ENCODE peak calls at places on chromosomes 4 and X, in nine cellular contexts. T is progenitor cell of endocrine pancreas, G is suprapubic skin, F is colonic mucosa, N is cardiac fibroblast, B is cardiac muscle cell, P is left lung, H is astrocyte of the spinal cord, M is neural crest cell. D is an unnamed sample.

GRCh38 chr4:69984030-69984443 is 11.7 kb upstream of the STATH start:
- DNase-seq in T (no peak), G (no peak), F (no peak), N (peak), B (peak), P (no peak), H (peak), M (no peak), D (peak)

GRCh38 chr4:158496030-158496741 is 25.5 kb upstream of the RXFP1 start:
- DNase-seq in T (peak), G (no peak), F (peak), N (peak), B (peak), P (peak), H (no peak), M (peak), D (no peak)

GRCh38 chr4:72302981-72303704 is 265.9 kb downstream of the ADAMTS3 start:
- DNase-seq in T (peak), G (no peak), F (peak), N (peak), B (peak), P (no peak), H (peak), M (peak), D (no peak)

GRCh38 chr4:71184195-71184781 is 154.5 kb upstream of the SLC4A4 start:
- DNase-seq in T (no peak), G (no peak), F (peak), N (peak), B (peak), P (peak), H (peak), M (peak), D (peak)

GRCh38 chrX:84501798-84502628 is at the start of gene HDX:
- DNase-seq in T (peak), G (peak), F (peak), N (peak), B (peak), P (peak), H (peak), M (peak), D (peak)

GRCh38 chr4:118281611-118282442 is 71.0 kb downstream of the PRSS12 start:
- DNase-seq in T (no peak), G (no peak), F (no peak), N (peak), B (peak), P (peak), H (peak), M (no peak), D (peak)

GRCh38 chr4:48227662-48228061 is 42.0 kb downstream of the TEC start:
- DNase-seq in T (no peak), G (no peak), F (no peak), N (no peak), B (no peak), P (no peak), H (no peak), M (no peak), D (no peak)

GRCh38 chrX:48598645-48599044 is 1.4 kb downstream of the WDR13 start:
- DNase-seq in T (no peak), G (no peak), F (no peak), N (no peak), B (no peak), P (no peak), H (no peak), M (no peak), D (no peak)

GRCh38 chr4:105280338-105280809 is 133.7 kb downstream of the TET2 start:
- DNase-seq in T (no peak), G (no peak), F (no peak), N (peak), B (no peak), P (no peak), H (peak), M (no peak), D (peak)

GRCh38 chrX:12137982-12138365 is 299 bp upstream of the FRMPD4 start:
- DNase-seq in T (peak), G (no peak), F (no peak), N (no peak), B (peak), P (no peak), H (peak), M (peak), D (no peak)

GRCh38 chrX:19350831-19351447 is 7.2 kb downstream of the PDHA1 start:
- DNase-seq in T (no peak), G (no peak), F (no peak), N (no peak), B (no peak), P (no peak), H (no peak), M (no peak), D (no peak)

GRCh38 chrX:155966876-155967275 is 30.6 kb upstream of the IL9R start:
- DNase-seq in T (no peak), G (no peak), F (no peak), N (no peak), B (peak), P (no peak), H (no peak), M (peak), D (no peak)

GRCh38 chrX:11064276-11064675 is 46.9 kb upstream of the HCCS start:
- DNase-seq in T (no peak), G (no peak), F (no peak), N (no peak), B (no peak), P (no peak), H (no peak), M (no peak), D (no peak)

GRCh38 chr4:53908661-53909078 is 155.7 kb downstream of the CHIC2 start:
- DNase-seq in T (no peak), G (no peak), F (peak), N (peak), B (peak), P (no peak), H (peak), M (no peak), D (peak)

GRCh38 chr4:110667670-110668069 is 44.8 kb upstream of the PITX2 start:
- DNase-seq in T (no peak), G (no peak), F (peak), N (no peak), B (no peak), P (no peak), H (no peak), M (no peak), D (no peak)

GRCh38 chrX:41337140-41337539 is 3.2 kb downstream of the DDX3X start:
- DNase-seq in T (no peak), G (no peak), F (no peak), N (no peak), B (no peak), P (no peak), H (no peak), M (no peak), D (no peak)

GRCh38 chrX:133097031-133097430 is at the start of gene USP26:
- DNase-seq in T (no peak), G (no peak), F (no peak), N (no peak), B (no peak), P (no peak), H (no peak), M (no peak), D (no peak)

GRCh38 chrX:134572816-134573682 is 85.2 kb downstream of the PLAC1 start:
- DNase-seq in T (no peak), G (no peak), F (no peak), N (no peak), B (no peak), P (no peak), H (peak), M (no peak), D (no peak)

GRCh38 chr4:187256897-187257296 is 533.2 kb upstream of the FAT1 start:
- DNase-seq in T (no peak), G (no peak), F (no peak), N (no peak), B (no peak), P (no peak), H (no peak), M (no peak), D (no peak)

GRCh38 chr4:123744664-123745290 is 348.2 kb downstream of the SPRY1 start:
- DNase-seq in T (no peak), G (peak), F (no peak), N (peak), B (peak), P (no peak), H (peak), M (no peak), D (no peak)

GRCh38 chr4:136750898-136751297 is 781.4 kb downstream of the PCDH18 start:
- DNase-seq in T (no peak), G (no peak), F (no peak), N (no peak), B (no peak), P (no peak), H (no peak), M (no peak), D (no peak)

GRCh38 chrX:68842351-68842750 is 13.5 kb downstream of the EFNB1 start:
- DNase-seq in T (no peak), G (no peak), F (peak), N (no peak), B (no peak), P (no peak), H (no peak), M (no peak), D (no peak)

GRCh38 chr4:41619161-41619560 is 81.2 kb downstream of the LIMCH1 start:
- DNase-seq in T (no peak), G (no peak), F (no peak), N (no peak), B (no peak), P (no peak), H (no peak), M (no peak), D (no peak)

GRCh38 chr4:31461425-31461824 is 741.3 kb downstream of the PCDH7 start:
- DNase-seq in T (no peak), G (no peak), F (no peak), N (no peak), B (no peak), P (no peak), H (peak), M (no peak), D (no peak)

GRCh38 chr4:67746797-67747495 is 7.2 kb downstream of the GNRHR start:
- DNase-seq in T (no peak), G (no peak), F (no peak), N (peak), B (peak), P (no peak), H (peak), M (no peak), D (peak)

GRCh38 chr4:70902577-70903281 is 560 bp downstream of the MOB1B start:
- DNase-seq in T (no peak), G (no peak), F (peak), N (peak), B (no peak), P (peak), H (peak), M (no peak), D (no peak)

GRCh38 chrX:136147966-136148365 is 633 bp downstream of the FHL1 start:
- DNase-seq in T (no peak), G (peak), F (no peak), N (no peak), B (no peak), P (no peak), H (no peak), M (no peak), D (no peak)

GRCh38 chr4:175062183-175062592 is 144.0 kb downstream of the ADAM29 start:
- DNase-seq in T (no peak), G (peak), F (no peak), N (no peak), B (no peak), P (no peak), H (no peak), M (no peak), D (no peak)

GRCh38 chrX:71181558-71181909 is 36.9 kb downstream of the NLGN3 start:
- DNase-seq in T (no peak), G (no peak), F (peak), N (peak), B (peak), P (no peak), H (no peak), M (no peak), D (no peak)

GRCh38 chr4:8706221-8707044 is 113.9 kb downstream of the CPZ start:
- DNase-seq in T (no peak), G (peak), F (no peak), N (no peak), B (no peak), P (no peak), H (no peak), M (no peak), D (no peak)

GRCh38 chr4:26326791-26327190 is 6.0 kb downstream of the RBPJ start:
- DNase-seq in T (no peak), G (no peak), F (no peak), N (peak), B (no peak), P (no peak), H (peak), M (no peak), D (peak)

DNA sequence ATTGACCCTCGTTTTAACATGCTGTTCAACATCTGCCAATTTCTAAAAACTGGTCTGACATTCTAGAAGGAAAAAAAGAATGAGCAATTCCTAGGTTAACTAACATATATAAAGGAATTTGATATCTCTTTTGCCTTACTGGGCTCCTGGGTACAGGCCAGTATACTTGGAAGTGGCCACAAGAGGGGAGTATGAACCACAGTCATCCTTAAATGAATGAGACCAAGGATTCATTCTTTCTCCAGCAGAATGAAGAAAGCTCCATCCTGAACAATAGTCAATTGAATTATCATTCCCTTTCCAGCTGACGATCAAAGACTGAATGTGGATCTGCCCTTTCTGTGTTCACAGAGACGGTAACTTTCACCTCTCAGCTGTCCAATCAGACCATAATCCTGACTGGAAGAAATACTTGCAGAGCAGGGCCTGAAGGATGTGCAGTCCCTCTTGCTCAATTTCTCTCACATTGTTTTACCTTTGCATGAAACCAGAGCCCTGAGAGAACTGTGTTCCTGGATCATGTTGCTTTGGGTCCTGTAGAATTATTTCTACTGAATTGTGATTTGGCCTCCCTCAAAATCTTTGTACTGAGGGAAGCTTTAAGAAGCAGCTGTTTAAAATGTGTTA is 14.8 kb upstream of the SPARCL1 start:
- DNase-seq in T (no peak), G (no peak), F (no peak), N (peak), B (peak), P (no peak), H (peak), M (no peak), D (peak)
- TF ChIP-seq CTCF in T (peak), G (no peak), F (no peak), N (peak), B (peak), P (peak), H (peak), M (peak), D (peak)

GRCh38 chr4:893276-893994 is 38.7 kb downstream of the GAK start:
- DNase-seq in T (no peak), G (no peak), F (no peak), N (no peak), B (no peak), P (no peak), H (no peak), M (no peak), D (no peak)

GRCh38 chr4:889516-889915 is 42.6 kb downstream of the GAK start:
- DNase-seq in T (no peak), G (no peak), F (no peak), N (no peak), B (no peak), P (no peak), H (no peak), M (no peak), D (no peak)

GRCh38 chr4:890036-890695 is 42.0 kb downstream of the GAK start:
- DNase-seq in T (no peak), G (no peak), F (no peak), N (no peak), B (no peak), P (no peak), H (no peak), M (no peak), D (no peak)

GRCh38 chr4:892780-893179 is 39.3 kb downstream of the GAK start:
- DNase-seq in T (no peak), G (no peak), F (no peak), N (no peak), B (no peak), P (no peak), H (no peak), M (no peak), D (no peak)

GRCh38 chr4:891747-892146 is 40.4 kb downstream of the GAK start:
- DNase-seq in T (no peak), G (no peak), F (no peak), N (peak), B (peak), P (no peak), H (no peak), M (peak), D (no peak)
- TF ChIP-seq CTCF in T (peak), G (no peak), F (no peak), N (peak), B (peak), P (no peak), H (peak), M (no peak), D (peak)

GRCh38 chr4:3318561-3319021 is 25.8 kb downstream of the RGS12 start:
- DNase-seq in T (no peak), G (peak), F (peak), N (no peak), B (peak), P (no peak), H (no peak), M (no peak), D (no peak)
- TF ChIP-seq CTCF in T (peak), G (no peak), F (no peak), N (no peak), B (no peak), P (no peak), H (peak), M (peak), D (peak)

DNA sequence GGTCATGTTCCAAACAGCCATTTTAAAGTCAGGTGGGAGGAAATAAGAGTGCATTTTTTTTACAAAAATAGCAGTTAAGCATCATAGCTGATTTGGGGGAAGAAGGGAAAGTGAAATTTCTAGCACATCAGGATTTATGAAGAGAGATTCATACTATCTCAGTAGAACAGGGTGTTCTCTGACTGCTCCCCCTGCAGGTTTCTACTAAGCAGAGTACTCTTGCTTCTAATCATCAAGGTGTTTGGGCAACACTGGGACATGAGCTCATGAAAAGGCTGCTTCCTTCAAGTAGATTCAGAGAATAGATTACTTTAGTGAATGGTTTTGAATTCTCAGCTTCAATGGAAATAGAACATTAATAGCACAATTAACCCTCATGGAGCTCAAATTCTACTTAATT is 591.4 kb upstream of the PCDH10 start:
- DNase-seq in T (no peak), G (no peak), F (no peak), N (no peak), B (peak), P (no peak), H (no peak), M (no peak), D (no peak)
- TF ChIP-seq CTCF in T (peak), G (no peak), F (no peak), N (no peak), B (peak), P (no peak), H (peak), M (peak), D (peak)

GRCh38 chr4:142091691-142092182 is 455.4 kb downstream of the IL15 start:
- DNase-seq in T (no peak), G (no peak), F (no peak), N (peak), B (no peak), P (no peak), H (peak), M (no peak), D (peak)

GRCh38 chr4:142091085-142091513 is 454.7 kb downstream of the IL15 start:
- DNase-seq in T (no peak), G (no peak), F (no peak), N (peak), B (no peak), P (no peak), H (peak), M (no peak), D (peak)

GRCh38 chr4:142085631-142086292 is 449.4 kb downstream of the IL15 start:
- DNase-seq in T (no peak), G (no peak), F (no peak), N (peak), B (no peak), P (no peak), H (no peak), M (no peak), D (no peak)

GRCh38 chr4:142092941-142093340 is 456.6 kb downstream of the IL15 start:
- DNase-seq in T (no peak), G (no peak), F (no peak), N (no peak), B (no peak), P (no peak), H (peak), M (no peak), D (no peak)

GRCh38 chr4:142088906-142089305 is 452.5 kb downstream of the IL15 start:
- DNase-seq in T (no peak), G (no peak), F (no peak), N (peak), B (no peak), P (no peak), H (peak), M (no peak), D (peak)
- TF ChIP-seq CTCF in T (no peak), G (no peak), F (no peak), N (no peak), B (no peak), P (no peak), H (no peak), M (no peak), D (no peak)

GRCh38 chrX:129449141-129449540 is 74.1 kb downstream of the SMARCA1 start:
- DNase-seq in T (no peak), G (no peak), F (no peak), N (no peak), B (no peak), P (no peak), H (no peak), M (no peak), D (no peak)
- TF ChIP-seq CTCF in T (no peak), G (no peak), F (no peak), N (no peak), B (no peak), P (no peak), H (peak), M (peak), D (peak)

DNA sequence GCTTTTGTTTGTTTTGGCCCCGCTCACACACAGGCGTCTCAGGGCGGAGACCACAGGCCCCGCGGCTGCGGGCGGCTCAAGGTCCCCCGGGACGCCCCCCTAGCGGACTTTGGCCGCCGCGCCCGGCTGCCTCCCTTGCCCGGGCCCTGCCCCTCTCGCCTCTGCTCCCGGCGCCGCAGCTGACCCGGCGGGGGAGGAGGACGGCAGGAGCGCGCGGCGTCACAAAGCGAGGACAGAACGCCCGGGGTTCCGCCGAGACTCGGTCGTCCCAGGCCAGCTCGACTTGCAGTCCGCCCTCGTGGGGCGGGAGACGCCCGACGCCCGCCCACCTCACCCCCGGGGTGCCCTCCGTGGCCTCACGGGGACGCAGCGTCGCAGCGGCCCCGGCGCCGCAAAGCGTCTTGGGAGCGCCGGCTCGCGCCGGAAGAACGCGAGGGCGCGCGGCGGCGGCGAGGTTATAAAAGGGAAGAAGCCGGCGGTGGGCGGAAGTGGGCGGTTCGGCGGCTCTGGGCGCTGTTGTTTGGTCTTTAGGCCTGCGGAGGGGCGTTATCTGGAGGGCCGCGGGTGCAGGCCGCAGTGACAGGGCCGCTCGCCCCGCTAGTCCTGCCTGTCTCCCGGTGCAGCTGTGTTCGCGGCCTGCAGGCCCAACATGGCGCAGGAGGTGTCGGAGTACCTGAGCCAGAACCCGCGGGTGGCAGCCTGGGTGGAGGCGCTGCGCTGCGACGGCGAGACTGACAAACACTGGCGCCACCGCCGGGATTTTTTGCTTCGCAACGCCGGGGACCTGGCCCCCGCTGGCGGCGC is at the start of gene CDKN2AIP:
- DNase-seq in T (peak), G (peak), F (peak), N (peak), B (peak), P (peak), H (peak), M (peak), D (peak)
- TF ChIP-seq CTCF in T (peak), G (no peak), F (no peak), N (no peak), B (no peak), P (peak), H (peak), M (peak), D (no peak)